ENCODE peak calls at places on chromosomes 6 and 20, in four cellular contexts. J is choroid plexus epithelial cell, X is ovary, M is fibroblast of lung. B is an unnamed sample.

GRCh38 chr20:13524339-13524738 is 114.4 kb downstream of the TASP1 start:
- DNase-seq in J (no peak), X (no peak), M (no peak), B (no peak)

GRCh38 chr20:47330933-47331708 is 25.4 kb downstream of the ZMYND8 start:
- DNase-seq in J (peak), X (no peak), M (peak), B (peak)

GRCh38 chr6:24543683-24544082 is 48.9 kb downstream of the ALDH5A1 start:
- DNase-seq in J (no peak), X (no peak), M (no peak), B (no peak)

GRCh38 chr20:6884114-6884513 is 116.6 kb downstream of the BMP2 start:
- DNase-seq in J (no peak), X (no peak), M (no peak), B (no peak)

GRCh38 chr20:9070304-9070703 is 1.4 kb downstream of the PLCB4 start:
- DNase-seq in J (no peak), X (no peak), M (no peak), B (no peak)

GRCh38 chr6:44223471-44224153 is at the start of gene SLC29A1:
- DNase-seq in J (peak), X (peak), M (peak), B (peak)

GRCh38 chr6:106539931-106540330 is 89.4 kb downstream of the RTN4IP1 start:
- DNase-seq in J (no peak), X (no peak), M (no peak), B (no peak)

GRCh38 chr20:52655365-52655764 is 316.8 kb upstream of the TSHZ2 start:
- DNase-seq in J (no peak), X (no peak), M (no peak), B (no peak)

GRCh38 chr6:2765896-2766766 is 938 bp downstream of the WRNIP1 start:
- DNase-seq in J (peak), X (peak), M (peak), B (peak)

GRCh38 chr6:106746660-106747059 is 117.3 kb downstream of the QRSL1 start:
- DNase-seq in J (peak), X (no peak), M (peak), B (peak)

GRCh38 chr6:3418521-3419060 is 38.3 kb downstream of the SLC22A23 start:
- DNase-seq in J (peak), X (no peak), M (no peak), B (no peak)

GRCh38 chr6:81838724-81839425 is 86.4 kb upstream of the TENT5A start:
- DNase-seq in J (peak), X (no peak), M (no peak), B (no peak)

GRCh38 chr6:166825553-166826145 is 130.7 kb downstream of the RNASET2 start:
- DNase-seq in J (peak), X (no peak), M (no peak), B (peak)

GRCh38 chr6:38552136-38552535 is 87.6 kb downstream of the BTBD9 start:
- DNase-seq in J (no peak), X (no peak), M (no peak), B (no peak)

GRCh38 chr6:44062105-44062770 is 65.0 kb downstream of the MRPL14 start:
- DNase-seq in J (no peak), X (no peak), M (no peak), B (no peak)

GRCh38 chr20:33835773-33836172 is 24.6 kb downstream of the CHMP4B start:
- DNase-seq in J (no peak), X (no peak), M (peak), B (no peak)

GRCh38 chr20:40561187-40561586 is 127.8 kb downstream of the MAFB start:
- DNase-seq in J (no peak), X (no peak), M (no peak), B (no peak)

GRCh38 chr6:166515072-166515810 is 71.2 kb downstream of the RAMACL start:
- DNase-seq in J (peak), X (no peak), M (peak), B (peak)

GRCh38 chr20:10637062-10637559 is 36.7 kb downstream of the JAG1 start:
- DNase-seq in J (peak), X (peak), M (peak), B (no peak)

GRCh38 chr20:1764136-1765033 is 106.8 kb upstream of the SIRPG start:
- DNase-seq in J (peak), X (peak), M (peak), B (peak)

GRCh38 chr20:45998761-45999160 is 9.9 kb upstream of the MMP9 start:
- DNase-seq in J (no peak), X (no peak), M (no peak), B (no peak)
- TF ChIP-seq CTCF in J (no peak), X (no peak), M (no peak), B (no peak)

GRCh38 chr6:88983532-88983931 is 20.1 kb upstream of the RNGTT start:
- DNase-seq in J (peak), X (no peak), M (peak), B (peak)
- TF ChIP-seq CTCF in J (peak), X (peak), M (peak), B (peak)

GRCh38 chr6:48447251-48447650 is 336.3 kb upstream of the PTCHD4 start:
- DNase-seq in J (no peak), X (no peak), M (no peak), B (no peak)

GRCh38 chr6:48449002-48449401 is 338.0 kb upstream of the PTCHD4 start:
- DNase-seq in J (peak), X (no peak), M (peak), B (no peak)
- TF ChIP-seq CTCF in J (peak), X (no peak), M (peak), B (peak)

DNA sequence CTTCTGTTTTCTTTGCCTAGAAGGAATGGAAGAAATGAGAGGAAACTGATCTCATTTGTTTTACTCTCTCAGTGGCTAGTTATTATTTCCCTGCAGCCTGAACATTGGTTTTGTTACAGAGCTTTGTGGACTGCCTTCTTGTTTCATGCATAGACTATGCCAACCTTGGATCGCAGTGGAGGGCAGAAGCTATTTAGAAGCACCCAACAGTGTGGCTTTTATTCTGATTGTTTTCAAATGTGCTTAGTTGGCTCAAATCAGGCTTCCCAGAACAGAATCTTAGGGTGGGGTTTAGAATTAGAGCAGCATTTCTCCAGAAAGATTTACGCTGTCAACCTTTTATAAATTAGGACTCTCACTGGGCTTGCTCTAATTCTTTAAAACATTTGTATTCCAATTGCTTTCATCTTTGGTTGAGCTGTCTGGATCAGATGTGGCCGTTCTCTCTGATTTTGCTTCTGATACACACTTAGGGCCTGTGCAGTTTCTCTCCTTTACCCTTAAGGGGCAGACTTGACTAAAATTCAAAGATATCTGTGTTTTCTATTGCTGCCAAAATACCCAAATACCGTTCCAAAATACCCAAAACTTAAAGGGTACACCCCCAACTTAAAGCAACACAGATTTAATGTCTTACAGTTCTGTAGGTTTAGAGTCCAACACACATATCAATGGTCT is 210.3 kb downstream of the BCKDHB start:
- DNase-seq in J (peak), X (no peak), M (no peak), B (no peak)
- TF ChIP-seq CTCF in J (no peak), X (no peak), M (peak), B (peak)

GRCh38 chr6:162773996-162774395 is 46.2 kb downstream of the PACRG start:
- DNase-seq in J (no peak), X (no peak), M (no peak), B (no peak)

GRCh38 chr6:162770136-162770535 is 42.4 kb downstream of the PACRG start:
- DNase-seq in J (no peak), X (no peak), M (no peak), B (no peak)

GRCh38 chr6:162777091-162777490 is 49.3 kb downstream of the PACRG start:
- DNase-seq in J (no peak), X (no peak), M (no peak), B (no peak)

GRCh38 chr6:162770955-162771354 is 43.2 kb downstream of the PACRG start:
- DNase-seq in J (no peak), X (no peak), M (no peak), B (no peak)

GRCh38 chr6:162772466-162772865 is 44.7 kb downstream of the PACRG start:
- DNase-seq in J (no peak), X (no peak), M (no peak), B (no peak)
- TF ChIP-seq CTCF in J (no peak), X (no peak), M (no peak), B (no peak)

GRCh38 chr6:52389626-52390360 is 27.8 kb downstream of the PAQR8 start:
- DNase-seq in J (peak), X (no peak), M (peak), B (peak)
- TF ChIP-seq CTCF in J (no peak), X (no peak), M (no peak), B (peak)

GRCh38 chr20:44627364-44628010 is 24.0 kb downstream of the ADA start:
- DNase-seq in J (no peak), X (no peak), M (no peak), B (no peak)

GRCh38 chr20:44626278-44626677 is 25.2 kb downstream of the ADA start:
- DNase-seq in J (no peak), X (no peak), M (no peak), B (no peak)

GRCh38 chr20:44632103-44632752 is 19.3 kb downstream of the ADA start:
- DNase-seq in J (no peak), X (no peak), M (no peak), B (no peak)

GRCh38 chr20:44629017-44629385 is 22.5 kb downstream of the ADA start:
- DNase-seq in J (no peak), X (no peak), M (no peak), B (no peak)

DNA sequence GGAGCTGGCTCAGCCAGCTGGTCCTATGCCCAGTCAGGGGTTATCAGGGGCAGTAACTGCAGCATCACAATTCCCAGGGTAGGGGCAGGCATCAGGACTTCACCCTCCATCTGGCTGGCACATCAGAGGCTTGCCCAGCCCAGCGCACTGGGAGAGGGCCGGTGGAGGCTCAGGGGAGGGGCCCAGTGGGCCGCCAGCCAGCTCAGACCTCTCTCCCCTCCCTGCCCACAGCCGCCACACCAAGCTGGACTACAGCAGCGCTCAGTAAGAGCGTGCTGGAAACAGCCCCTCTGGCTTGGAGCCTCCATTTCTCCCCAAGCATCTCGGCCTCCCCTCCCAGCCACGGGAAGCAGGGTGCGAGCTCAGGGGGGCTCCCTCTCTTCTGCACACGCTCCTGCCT is 22.0 kb downstream of the ADA start:
- DNase-seq in J (no peak), X (peak), M (no peak), B (no peak)
- TF ChIP-seq CTCF in J (no peak), X (no peak), M (no peak), B (no peak)